ENCODE peak calls at places on chromosomes 3 and 15, in six cellular contexts. B is foreskin keratinocyte; D is A549; Z is progenitor cell of endocrine pancreas; G is B cell; H is CD8-positive, alpha-beta T cell. L is an unnamed sample.

GRCh38 chr15:39403674-39404117 is 177.2 kb upstream of the THBS1 start:
- DNase-seq in B (peak), D (no peak), Z (no peak), G (no peak), H (no peak), L (no peak)

GRCh38 chr3:27708246-27708645 is 13.9 kb downstream of the EOMES start:
- DNase-seq in B (no peak), D (no peak), Z (no peak), G (no peak), H (no peak), L (no peak)

GRCh38 chr3:28250999-28251398 is 9.6 kb downstream of the CMC1 start:
- DNase-seq in B (peak), D (no peak), Z (no peak), G (no peak), H (no peak), L (no peak)

GRCh38 chr3:179895367-179895766 is 141.4 kb downstream of the PEX5L start:
- DNase-seq in B (no peak), D (no peak), Z (no peak), G (no peak), H (no peak), L (no peak)

GRCh38 chr3:3783155-3783554 is 16.1 kb upstream of the LRRN1 start:
- DNase-seq in B (no peak), D (no peak), Z (no peak), G (no peak), H (no peak), L (no peak)

GRCh38 chr15:63481105-63481810 is 23.1 kb upstream of the USP3 start:
- DNase-seq in B (no peak), D (peak), Z (no peak), G (no peak), H (no peak), L (no peak)

GRCh38 chr3:119497824-119498187 is 541 bp upstream of the TIMMDC1 start:
- DNase-seq in B (no peak), D (peak), Z (no peak), G (no peak), H (no peak), L (peak)

GRCh38 chr3:187919018-187919417 is 173.8 kb upstream of the BCL6 start:
- DNase-seq in B (no peak), D (no peak), Z (no peak), G (peak), H (peak), L (no peak)

GRCh38 chr3:24401811-24402185 is 92.9 kb downstream of the THRB start:
- DNase-seq in B (no peak), D (no peak), Z (no peak), G (no peak), H (no peak), L (no peak)

GRCh38 chr3:107524214-107525100 is 1.7 kb downstream of the BBX start:
- DNase-seq in B (peak), D (no peak), Z (peak), G (no peak), H (no peak), L (peak)

GRCh38 chr15:52124270-52124878 is 11.8 kb upstream of the BCL2L10 start:
- DNase-seq in B (peak), D (no peak), Z (no peak), G (no peak), H (no peak), L (no peak)

GRCh38 chr15:23694592-23694991 is 7.5 kb upstream of the NDN start:
- DNase-seq in B (no peak), D (no peak), Z (no peak), G (no peak), H (no peak), L (no peak)

GRCh38 chr3:23629181-23629893 is 176.4 kb upstream of the UBE2E1 start:
- DNase-seq in B (peak), D (no peak), Z (no peak), G (no peak), H (no peak), L (no peak)

GRCh38 chr15:25435474-25436243 is 3.2 kb downstream of the UBE3A start:
- DNase-seq in B (no peak), D (no peak), Z (no peak), G (no peak), H (no peak), L (no peak)

GRCh38 chr15:64895285-64896065 is 16.2 kb upstream of the ANKDD1A start:
- DNase-seq in B (no peak), D (no peak), Z (no peak), G (peak), H (no peak), L (no peak)
- TF ChIP-seq CTCF in B (peak), D (no peak), Z (no peak), G (peak), H (peak), L (no peak)

DNA sequence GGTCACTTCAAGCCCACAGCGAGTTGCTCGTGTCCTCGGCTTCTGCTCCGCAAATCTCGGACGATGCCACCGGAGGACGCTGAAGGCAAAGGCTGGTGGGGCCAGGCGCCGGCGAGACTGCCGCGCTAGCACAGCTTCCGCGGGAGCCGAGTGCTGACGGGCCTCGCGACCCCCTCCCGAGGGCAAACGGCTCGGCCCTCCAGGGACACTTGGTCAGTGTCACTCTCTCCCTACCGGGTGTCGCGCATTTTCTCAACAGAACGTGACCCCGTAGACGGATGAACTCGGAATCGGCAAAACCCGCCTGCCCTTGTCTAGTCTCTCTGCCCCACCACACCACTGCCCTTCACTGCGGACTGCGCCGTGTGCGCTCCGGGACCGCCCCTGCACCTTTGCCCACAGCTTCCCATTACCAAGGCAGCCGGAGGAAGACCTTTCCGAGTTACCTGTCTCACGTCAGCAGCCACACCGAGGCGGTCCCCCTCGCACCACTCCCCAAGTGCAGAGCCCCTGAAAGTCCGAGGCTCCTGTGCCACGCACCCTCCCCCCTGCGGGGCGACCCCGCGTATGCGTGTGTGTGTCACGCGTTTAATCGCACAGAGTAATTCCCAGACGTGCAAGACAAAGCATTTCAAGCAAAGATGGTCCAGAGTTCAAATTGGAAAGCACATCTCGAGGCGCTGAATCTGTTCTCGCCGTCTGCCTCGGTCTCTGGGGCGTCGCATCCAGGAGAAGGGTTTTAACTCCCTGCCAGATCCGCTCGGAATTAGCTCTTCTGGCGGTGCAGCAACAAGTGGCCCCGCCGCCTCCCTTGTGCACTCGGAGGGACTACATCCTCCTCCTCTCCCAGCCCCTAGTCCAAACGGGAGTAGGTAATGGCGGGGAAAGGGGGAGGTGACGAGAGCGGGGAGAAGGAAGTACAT is 245.0 kb upstream of the TOPAZ1 start:
- DNase-seq in B (no peak), D (peak), Z (no peak), G (no peak), H (no peak), L (peak)
- TF ChIP-seq CTCF in B (peak), D (peak), Z (peak), G (no peak), H (no peak), L (no peak)

DNA sequence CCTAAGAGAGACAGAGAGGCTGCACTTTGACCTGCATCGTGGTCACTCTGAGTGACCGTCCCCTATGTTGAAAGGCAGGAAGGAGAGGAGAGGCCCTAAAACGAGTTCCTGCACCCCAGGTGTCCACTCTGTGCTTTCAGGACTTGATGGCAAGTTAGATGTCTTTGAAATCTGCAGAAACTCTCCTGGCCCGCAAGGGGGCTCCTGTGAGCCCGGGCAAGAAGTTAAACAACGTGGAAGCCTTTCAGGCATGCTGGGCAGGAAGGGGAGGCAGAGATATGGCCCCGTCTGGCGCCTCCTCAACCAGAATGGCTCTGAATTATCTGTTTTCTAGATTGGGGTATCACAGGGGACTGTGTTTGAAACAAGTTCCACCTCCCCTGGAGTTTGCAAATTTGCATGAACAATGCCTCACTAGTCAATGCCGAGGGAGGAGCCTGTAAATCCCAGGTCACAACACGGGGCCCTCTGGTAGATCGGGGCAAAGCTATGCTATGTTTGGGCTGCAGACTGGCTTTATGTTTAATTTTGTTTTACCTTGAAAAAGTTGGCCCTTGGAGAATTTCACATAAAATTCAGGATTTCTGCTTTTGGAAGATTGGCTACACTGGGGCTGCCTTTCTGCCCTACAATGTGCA is 9.8 kb downstream of the CTXND1 start:
- DNase-seq in B (no peak), D (peak), Z (peak), G (no peak), H (no peak), L (peak)
- TF ChIP-seq CTCF in B (peak), D (peak), Z (peak), G (peak), H (no peak), L (peak)

GRCh38 chr15:69951511-69952209 is 146.1 kb downstream of the TLE3 start:
- DNase-seq in B (no peak), D (no peak), Z (no peak), G (no peak), H (no peak), L (no peak)
- TF ChIP-seq CTCF in B (peak), D (no peak), Z (no peak), G (no peak), H (no peak), L (no peak)

GRCh38 chr15:80473574-80474223 is 69.5 kb downstream of the ARNT2 start:
- DNase-seq in B (no peak), D (no peak), Z (no peak), G (no peak), H (no peak), L (no peak)

GRCh38 chr15:80474224-80474619 is 70.0 kb downstream of the ARNT2 start:
- DNase-seq in B (no peak), D (no peak), Z (no peak), G (no peak), H (no peak), L (no peak)

GRCh38 chr15:80474751-80475295 is 70.6 kb downstream of the ARNT2 start:
- DNase-seq in B (no peak), D (no peak), Z (no peak), G (no peak), H (no peak), L (no peak)

GRCh38 chr15:80476036-80476435 is 71.9 kb downstream of the ARNT2 start:
- DNase-seq in B (no peak), D (no peak), Z (no peak), G (peak), H (no peak), L (no peak)

GRCh38 chr15:80475572-80475971 is 71.4 kb downstream of the ARNT2 start:
- DNase-seq in B (no peak), D (no peak), Z (no peak), G (no peak), H (no peak), L (no peak)
- TF ChIP-seq CTCF in B (peak), D (no peak), Z (peak), G (no peak), H (no peak), L (peak)

GRCh38 chr3:138834359-138835176 is at the start of gene PIK3CB:
- DNase-seq in B (peak), D (peak), Z (peak), G (peak), H (peak), L (peak)
- TF ChIP-seq CTCF in B (peak), D (peak), Z (peak), G (peak), H (no peak), L (no peak)

GRCh38 chr3:9820944-9821343 is 10.9 kb downstream of the TTLL3 start:
- DNase-seq in B (no peak), D (no peak), Z (no peak), G (no peak), H (no peak), L (no peak)
- TF ChIP-seq CTCF in B (peak), D (peak), Z (peak), G (no peak), H (no peak), L (no peak)

GRCh38 chr3:132726341-132726823 is 4.2 kb upstream of the NPHP3 start:
- DNase-seq in B (no peak), D (peak), Z (no peak), G (no peak), H (no peak), L (no peak)
- TF ChIP-seq CTCF in B (peak), D (peak), Z (peak), G (peak), H (peak), L (peak)

L was measured in endothelial cell.